ENCODE peak calls at places on chromosome 20, in five cellular contexts. T is neural progenitor cell, F is adrenal gland, A is fibroblast of lung, H is uterus. O is an unnamed sample.

GRCh38 chr20:9439806-9440205 is 74.6 kb upstream of the LAMP5 start:
- DNase-seq in T (no peak), F (no peak), A (no peak), H (no peak), O (no peak)

GRCh38 chr20:49385471-49385870 is 97.0 kb downstream of the KCNB1 start:
- DNase-seq in T (peak; percentile 71), F (no peak), A (peak; percentile 32), H (no peak), O (no peak)

GRCh38 chr20:15789083-15789482 is 784.2 kb downstream of the KIF16B start:
- DNase-seq in T (no peak), F (no peak), A (no peak), H (no peak), O (no peak)

GRCh38 chr20:52410182-52410647 is 218.6 kb upstream of the ZFP64 start:
- DNase-seq in T (no peak), F (no peak), A (peak; percentile 72), H (peak; percentile 53), O (no peak)

GRCh38 chr20:61297981-61298380 is 45.9 kb downstream of the CDH4 start:
- DNase-seq in T (no peak), F (no peak), A (peak; percentile 75), H (no peak), O (no peak)

GRCh38 chr20:40797425-40797824 is 108.4 kb upstream of the MAFB start:
- DNase-seq in T (peak; percentile 38), F (no peak), A (peak; percentile 18), H (no peak), O (no peak)

GRCh38 chr20:23050847-23051627 is 1.6 kb upstream of the THBD start:
- DNase-seq in T (peak; percentile 93), F (peak; percentile 63), A (peak; percentile 93), H (peak; percentile 51), O (peak; percentile 82)

GRCh38 chr20:57663681-57664451 is 43.6 kb upstream of the ZBP1 start:
- DNase-seq in T (no peak), F (peak; percentile 5), A (no peak), H (peak; percentile 14), O (peak; percentile 30)

GRCh38 chr20:56592817-56593216 is 36.3 kb upstream of the TFAP2C start:
- DNase-seq in T (no peak), F (no peak), A (no peak), H (no peak), O (no peak)

GRCh38 chr20:18904624-18905023 is 91.0 kb downstream of the SCP2D1 start:
- DNase-seq in T (peak; percentile 18), F (peak; percentile 40), A (no peak), H (peak; percentile 21), O (no peak)

GRCh38 chr20:35215066-35215956 is 11.2 kb upstream of the MMP24 start:
- DNase-seq in T (no peak), F (no peak), A (no peak), H (no peak), O (no peak)

GRCh38 chr20:21522479-21523397 is 8.9 kb upstream of the NKX2-2 start:
- DNase-seq in T (peak; percentile 76), F (no peak), A (no peak), H (no peak), O (no peak)

GRCh38 chr20:19265646-19266374 is 53.4 kb downstream of the SLC24A3 start:
- DNase-seq in T (no peak), F (no peak), A (no peak), H (no peak), O (no peak)

GRCh38 chr20:12597491-12597890 is 411.3 kb upstream of the SPTLC3 start:
- DNase-seq in T (no peak), F (no peak), A (no peak), H (no peak), O (no peak)

GRCh38 chr20:3164043-3164762 is 4.5 kb upstream of the FASTKD5 start:
- DNase-seq in T (no peak), F (no peak), A (no peak), H (no peak), O (no peak)

GRCh38 chr20:40959325-40960092 is 69.1 kb upstream of the TOP1 start:
- DNase-seq in T (peak; percentile 16), F (no peak), A (no peak), H (no peak), O (no peak)

GRCh38 chr20:48921883-48922867 is 664 bp downstream of the ARFGEF2 start:
- DNase-seq in T (no peak), F (peak; percentile 61), A (peak; percentile 42), H (no peak), O (no peak)

GRCh38 chr20:44717986-44718385 is 2.8 kb downstream of the CCN5 start:
- DNase-seq in T (peak; percentile 37), F (no peak), A (no peak), H (no peak), O (peak; percentile 25)
- TF ChIP-seq CTCF in T (peak; percentile 52), F (peak; percentile 8), A (peak; percentile 22), H (no peak), O (no peak)

DNA sequence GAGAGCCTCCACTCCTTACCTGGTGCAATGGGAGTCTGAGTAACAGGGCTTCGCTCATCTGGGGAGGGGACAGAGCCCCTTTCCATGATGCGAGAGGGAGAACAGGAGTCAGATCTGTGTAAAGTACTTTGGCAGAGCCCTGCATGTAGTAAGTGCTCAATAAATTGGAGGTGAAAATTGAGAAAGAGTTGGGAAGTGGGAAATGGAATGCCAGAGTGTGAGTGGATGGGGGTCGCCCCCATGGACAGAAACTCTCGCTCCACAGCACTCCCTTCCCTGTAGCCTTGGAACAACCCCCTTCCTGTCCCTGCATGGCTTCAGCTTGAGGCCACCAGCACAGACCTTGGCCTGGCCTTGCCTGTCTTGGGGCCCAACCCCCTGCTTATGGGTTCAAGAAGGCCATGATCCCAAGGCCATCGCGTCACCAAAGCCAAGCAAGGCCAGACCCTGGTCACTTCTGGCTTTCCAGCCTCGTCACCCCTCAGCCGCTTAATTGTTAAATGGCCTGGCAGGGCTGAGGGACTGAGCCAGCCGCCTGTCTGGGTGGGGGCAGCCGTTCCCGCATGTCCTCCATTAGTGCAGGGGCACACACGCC is 93.8 kb upstream of the PTPN1 start:
- DNase-seq in T (no peak), F (peak; percentile 88), A (no peak), H (no peak), O (no peak)
- H3K4me3 ChIP-seq in T (no peak overlapping the region), F (no peak overlapping the region), A (no peak overlapping the region), H (no peak overlapping the region), O (no peak overlapping the region)

DNA sequence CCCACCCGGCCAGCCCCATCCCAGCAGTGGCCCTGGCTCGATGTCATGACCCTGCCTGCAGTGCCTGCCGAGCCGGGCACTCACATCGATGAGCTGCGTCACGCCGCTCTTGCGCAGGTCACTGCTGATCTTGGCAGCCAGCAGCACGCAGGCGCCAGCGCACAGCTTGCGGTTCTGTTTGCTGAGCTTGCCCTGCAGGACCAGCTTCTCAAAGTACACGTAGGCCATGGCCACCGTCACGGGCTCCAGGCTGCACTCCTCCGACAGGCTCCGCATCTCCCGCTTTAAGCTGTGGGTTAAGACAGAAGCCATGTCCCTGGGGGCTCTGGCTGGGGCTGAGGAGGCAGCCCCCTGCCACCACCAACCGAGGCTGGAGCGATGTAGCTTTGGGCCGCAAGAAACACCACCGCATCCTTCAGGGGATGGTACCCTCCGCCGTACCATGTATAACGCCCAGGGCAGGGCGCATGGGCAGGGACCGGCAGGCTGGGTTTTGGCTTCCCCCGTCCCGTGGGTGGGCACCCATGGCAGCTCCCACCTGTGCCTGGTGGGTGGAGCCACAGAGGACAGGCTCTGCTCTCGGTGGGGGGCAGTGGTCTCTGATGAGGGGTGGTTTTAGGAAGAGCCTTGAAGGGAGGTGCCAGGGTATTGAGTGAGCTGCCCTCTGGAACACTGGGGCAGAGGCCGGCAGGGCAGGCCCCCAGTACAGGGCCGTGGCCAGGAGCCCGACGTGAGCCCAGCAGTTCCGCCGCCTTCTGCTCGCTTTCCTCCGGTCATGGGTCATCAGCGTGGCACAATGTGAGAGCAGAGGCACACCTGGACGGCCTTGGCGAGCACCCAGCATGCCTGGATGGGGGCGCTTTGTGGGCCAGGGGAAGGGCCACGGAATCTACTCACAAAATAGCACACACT is 4.5 kb downstream of the RPS21 start:
- DNase-seq in T (no peak), F (no peak), A (no peak), H (no peak), O (no peak)
- H3K27ac ChIP-seq in T (no peak overlapping the region), F (no peak overlapping the region), A (no peak overlapping the region), H (no peak overlapping the region), O (no peak overlapping the region)

GRCh38 chr20:47464380-47465101 is 37.1 kb upstream of the NCOA3 start:
- DNase-seq in T (no peak), F (peak; percentile 77), A (peak; percentile 99), H (no peak), O (peak; percentile 18)
- TF ChIP-seq CTCF in T (peak; percentile 10), F (peak; percentile 33), A (peak; percentile 21), H (peak; percentile 4), O (peak; percentile 26)

GRCh38 chr20:63435552-63435951 is 36.9 kb downstream of the KCNQ2 start:
- DNase-seq in T (no peak), F (no peak), A (no peak), H (no peak), O (no peak)

GRCh38 chr20:63433351-63433750 is 39.1 kb downstream of the KCNQ2 start:
- DNase-seq in T (no peak), F (no peak), A (no peak), H (no peak), O (no peak)

GRCh38 chr20:63432577-63433061 is 39.8 kb downstream of the KCNQ2 start:
- DNase-seq in T (no peak), F (no peak), A (no peak), H (no peak), O (no peak)

GRCh38 chr20:63434599-63435378 is 37.7 kb downstream of the KCNQ2 start:
- DNase-seq in T (peak; percentile 90), F (peak; percentile 25), A (peak; percentile 30), H (no peak), O (no peak)

GRCh38 chr20:63433756-63434531 is 38.5 kb downstream of the KCNQ2 start:
- DNase-seq in T (no peak), F (no peak), A (no peak), H (no peak), O (no peak)
- H3K4me3 ChIP-seq in T (no peak overlapping the region), F (no peak overlapping the region), A (no peak overlapping the region), H (no peak overlapping the region), O (no peak overlapping the region)

GRCh38 chr20:54090230-54091119 is 20.1 kb upstream of the BCAS1 start:
- DNase-seq in T (no peak), F (no peak), A (no peak), H (no peak), O (no peak)
- H3K27ac ChIP-seq in T (no peak overlapping the region), F (no peak overlapping the region), A (no peak overlapping the region), H (no peak overlapping the region), O (no peak overlapping the region)

GRCh38 chr20:42775866-42776265 is 413.8 kb downstream of the PTPRT start:
- DNase-seq in T (no peak), F (no peak), A (no peak), H (no peak), O (no peak)

GRCh38 chr20:42779216-42779615 is 410.5 kb downstream of the PTPRT start:
- DNase-seq in T (no peak), F (no peak), A (no peak), H (no peak), O (no peak)

GRCh38 chr20:42775037-42775436 is 414.7 kb downstream of the PTPRT start:
- DNase-seq in T (no peak), F (no peak), A (no peak), H (no peak), O (no peak)
- TF ChIP-seq CTCF in T (no peak), F (no peak), A (no peak), H (no peak), O (no peak)